ENCODE peak calls at places on chromosome 22, in six cellular contexts. One of them, this sample, is unnamed.

GRCh38 chr22:19674929-19675253 is 39.4 kb upstream of the SEPTIN5 start:
- DNase-seq in GM13977: no peak
- DNase-seq in AG04450: no peak
- DNase-seq in GM13976: no peak
- DNase-seq in spleen: no peak
- DNase-seq in mucosa of descending colon: no peak
- DNase-seq in this sample: no peak

GRCh38 chr22:28129319-28129962 is 210.4 kb upstream of the PITPNB start:
- DNase-seq in GM13977: no peak
- DNase-seq in AG04450: no peak
- DNase-seq in GM13976: no peak
- DNase-seq in spleen: no peak
- DNase-seq in mucosa of descending colon: no peak
- DNase-seq in this sample: no peak

GRCh38 chr22:29201722-29202230 is 3.9 kb upstream of the EMID1 start:
- DNase-seq in GM13977: peak; percentile 31
- DNase-seq in AG04450: no peak
- DNase-seq in GM13976: peak; percentile 43
- DNase-seq in spleen: no peak
- DNase-seq in mucosa of descending colon: no peak
- DNase-seq in this sample: no peak

GRCh38 chr22:19784396-19785175 is 24.0 kb downstream of the TBX1 start:
- DNase-seq in GM13977: no peak
- DNase-seq in AG04450: no peak
- DNase-seq in GM13976: no peak
- DNase-seq in spleen: peak; percentile 71
- DNase-seq in mucosa of descending colon: no peak
- DNase-seq in this sample: no peak

GRCh38 chr22:44540756-44541670 is 43.0 kb upstream of the RTL6 start:
- DNase-seq in GM13977: no peak
- DNase-seq in AG04450: no peak
- DNase-seq in GM13976: no peak
- DNase-seq in spleen: no peak
- DNase-seq in mucosa of descending colon: no peak
- DNase-seq in this sample: no peak

GRCh38 chr22:19968450-19968891 is 26.9 kb upstream of the TXNRD2 start:
- DNase-seq in GM13977: no peak
- DNase-seq in AG04450: no peak
- DNase-seq in GM13976: no peak
- DNase-seq in spleen: no peak
- DNase-seq in mucosa of descending colon: no peak
- DNase-seq in this sample: no peak

GRCh38 chr22:36528336-36528735 is 630 bp downstream of the EIF3D start:
- DNase-seq in GM13977: no peak
- DNase-seq in AG04450: no peak
- DNase-seq in GM13976: no peak
- DNase-seq in spleen: no peak
- DNase-seq in mucosa of descending colon: no peak
- DNase-seq in this sample: no peak

GRCh38 chr22:23386822-23387580 is 193.1 kb downstream of the IGLL1 start:
- DNase-seq in GM13977: no peak
- DNase-seq in AG04450: no peak
- DNase-seq in GM13976: peak; percentile 32
- DNase-seq in spleen: no peak
- DNase-seq in mucosa of descending colon: no peak
- DNase-seq in this sample: no peak

GRCh38 chr22:20940178-20940790 is 23.1 kb downstream of the CRKL start:
- DNase-seq in GM13977: no peak
- DNase-seq in AG04450: no peak
- DNase-seq in GM13976: no peak
- DNase-seq in spleen: no peak
- DNase-seq in mucosa of descending colon: no peak
- DNase-seq in this sample: no peak

GRCh38 chr22:36151006-36151595 is 9.5 kb downstream of the APOL3 start:
- DNase-seq in GM13977: no peak
- DNase-seq in AG04450: no peak
- DNase-seq in GM13976: no peak
- DNase-seq in spleen: no peak
- DNase-seq in mucosa of descending colon: no peak
- DNase-seq in this sample: no peak

GRCh38 chr22:17138451-17139042 is 17.4 kb upstream of the TMEM121B start:
- DNase-seq in GM13977: no peak
- DNase-seq in AG04450: no peak
- DNase-seq in GM13976: no peak
- DNase-seq in spleen: peak; percentile 59
- DNase-seq in mucosa of descending colon: no peak
- DNase-seq in this sample: no peak
- TF ChIP-seq CTCF in GM13977: no peak
- TF ChIP-seq CTCF in AG04450: no peak
- TF ChIP-seq CTCF in GM13976: no peak
- TF ChIP-seq CTCF in spleen: no peak
- TF ChIP-seq CTCF in mucosa of descending colon: no peak
- TF ChIP-seq CTCF in this sample: no peak

DNA sequence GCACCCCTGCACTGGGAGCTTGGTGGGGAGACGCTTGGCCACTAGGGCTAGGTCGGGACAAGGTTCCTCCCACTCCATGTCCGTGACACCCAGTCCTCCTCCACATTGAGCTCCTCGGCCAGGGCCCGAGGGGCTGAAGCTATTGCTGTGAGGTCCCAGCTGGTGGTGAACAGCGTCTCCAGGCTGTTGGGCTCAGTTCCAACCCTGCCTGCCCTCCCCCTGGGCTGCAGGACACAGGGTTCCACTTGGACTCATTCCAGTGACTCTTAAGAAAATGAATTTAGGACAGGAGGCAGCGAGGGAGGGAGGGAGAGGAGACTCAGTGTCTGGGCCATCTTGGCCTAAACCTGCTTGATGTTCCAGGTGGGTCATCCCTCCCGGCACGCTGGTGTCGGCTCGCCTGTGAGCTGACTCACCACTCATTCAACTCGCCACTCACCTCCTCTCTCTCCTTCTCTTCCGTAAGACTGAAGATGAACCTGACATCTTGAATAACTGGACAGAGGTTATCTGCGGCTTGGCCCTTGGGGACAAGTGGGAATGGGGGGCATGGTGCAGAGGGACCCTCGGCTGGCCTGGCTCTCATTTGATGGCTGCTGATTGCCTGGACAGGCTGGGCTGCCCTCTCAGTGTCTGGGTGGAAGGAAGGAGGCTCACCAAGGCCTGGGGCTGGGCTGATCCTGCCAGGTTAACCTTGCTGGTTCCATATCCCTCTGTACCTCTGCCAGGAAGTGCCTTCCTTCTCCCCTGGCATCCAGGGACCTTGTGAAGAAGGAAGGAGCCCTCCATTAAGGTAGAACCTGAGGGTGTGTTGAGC is 433.4 kb downstream of the TBC1D22A start:
- DNase-seq in GM13977: no peak
- DNase-seq in AG04450: no peak
- DNase-seq in GM13976: no peak
- DNase-seq in spleen: peak; percentile 77
- DNase-seq in mucosa of descending colon: no peak
- DNase-seq in this sample: no peak
- TF ChIP-seq CTCF in GM13977: no peak
- TF ChIP-seq CTCF in AG04450: no peak
- TF ChIP-seq CTCF in GM13976: no peak
- TF ChIP-seq CTCF in spleen: peak; percentile 10
- TF ChIP-seq CTCF in mucosa of descending colon: no peak
- TF ChIP-seq CTCF in this sample: no peak

DNA sequence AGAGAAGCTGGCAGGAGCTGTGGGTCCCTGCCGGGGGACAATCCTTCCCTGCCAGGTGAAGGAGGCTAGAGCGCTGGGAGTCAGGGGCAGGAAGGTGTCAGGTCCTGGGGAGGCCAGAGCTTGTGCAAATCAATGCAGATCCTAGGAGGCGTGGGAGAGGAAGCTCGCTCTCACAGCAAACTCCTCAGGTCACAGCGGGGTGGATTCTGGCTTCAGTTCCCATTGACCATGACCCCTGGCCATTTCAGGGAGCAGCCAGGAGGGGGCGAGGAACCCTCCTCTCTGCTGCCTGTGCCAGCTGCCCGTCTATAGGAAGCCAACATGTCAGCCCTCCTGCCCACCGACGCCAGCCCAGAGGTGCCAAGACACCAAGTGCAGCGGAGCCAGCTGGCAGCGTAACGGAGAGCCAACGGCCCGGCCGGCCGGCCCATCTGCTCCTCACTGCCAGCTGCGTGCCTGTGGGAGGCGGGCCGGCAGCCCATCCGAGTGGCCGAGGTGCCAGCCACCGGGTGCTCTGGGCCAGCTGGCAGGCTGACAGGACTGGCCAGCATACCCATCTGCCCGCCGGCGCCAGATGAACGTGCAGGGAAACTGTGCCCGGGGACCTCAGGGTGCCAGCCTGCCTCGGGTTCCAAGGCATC is 374.9 kb downstream of the MIAT start:
- DNase-seq in GM13977: no peak
- DNase-seq in AG04450: no peak
- DNase-seq in GM13976: no peak
- DNase-seq in spleen: no peak
- DNase-seq in mucosa of descending colon: no peak
- DNase-seq in this sample: no peak
- TF ChIP-seq CTCF in GM13977: no peak
- TF ChIP-seq CTCF in AG04450: peak; percentile 33
- TF ChIP-seq CTCF in GM13976: no peak
- TF ChIP-seq CTCF in spleen: no peak
- TF ChIP-seq CTCF in mucosa of descending colon: no peak
- TF ChIP-seq CTCF in this sample: no peak

DNA sequence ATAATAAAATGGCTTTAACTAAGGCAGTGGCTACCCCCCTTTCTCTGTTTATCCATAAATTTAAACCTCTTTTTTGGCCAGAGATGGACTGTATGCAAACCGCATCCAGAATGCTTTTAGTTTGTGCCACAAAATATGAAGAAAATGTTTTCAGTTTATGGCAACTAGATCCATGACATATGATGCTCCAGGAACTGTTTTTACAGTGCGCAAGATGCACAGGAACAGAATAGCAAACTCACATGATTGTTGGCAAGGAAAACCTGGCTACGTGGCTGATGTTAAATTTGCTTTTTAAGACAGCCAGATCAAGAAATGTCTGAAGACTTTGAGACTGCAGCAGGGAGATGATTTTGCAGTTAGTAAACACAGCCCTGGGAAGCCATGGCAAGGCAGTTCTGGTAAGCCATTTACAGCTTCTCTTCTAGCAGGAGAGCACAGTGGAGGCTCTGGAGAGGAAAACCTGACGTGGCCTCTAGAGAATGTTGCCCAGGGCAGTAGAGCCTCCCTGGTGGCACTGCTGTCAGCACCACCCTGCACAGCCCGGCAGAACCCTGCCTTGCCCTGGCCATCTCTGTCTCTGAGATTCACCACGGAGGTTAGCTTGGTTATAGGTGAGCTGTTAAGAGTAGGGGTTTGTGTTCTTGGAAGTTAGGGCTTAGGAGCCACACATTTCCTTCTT is 69.8 kb upstream of the TNRC6B start:
- DNase-seq in GM13977: no peak
- DNase-seq in AG04450: no peak
- DNase-seq in GM13976: no peak
- DNase-seq in spleen: no peak
- DNase-seq in mucosa of descending colon: no peak
- DNase-seq in this sample: no peak
- TF ChIP-seq CTCF in GM13977: no peak
- TF ChIP-seq CTCF in AG04450: no peak
- TF ChIP-seq CTCF in GM13976: no peak
- TF ChIP-seq CTCF in spleen: no peak
- TF ChIP-seq CTCF in mucosa of descending colon: no peak
- TF ChIP-seq CTCF in this sample: no peak

DNA sequence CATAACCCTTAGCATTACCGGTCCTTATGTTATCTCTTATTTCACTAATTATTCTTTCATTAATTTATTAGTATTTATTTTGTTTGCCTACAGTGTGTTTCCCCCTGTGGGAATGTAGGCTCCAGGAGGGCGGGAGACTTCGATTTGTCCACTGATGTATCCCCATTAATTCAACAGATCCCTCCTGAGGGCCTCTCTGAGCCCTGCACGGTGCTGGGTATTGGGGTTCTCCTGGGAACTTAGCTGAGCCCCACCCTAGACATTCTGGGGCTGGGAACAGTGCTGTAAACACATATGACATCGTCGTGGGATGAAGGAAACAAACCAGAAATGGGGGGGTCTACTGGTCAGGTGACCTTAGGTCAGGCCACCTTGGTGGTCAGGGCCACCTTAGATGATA is 798 bp downstream of the PHETA2 start:
- DNase-seq in GM13977: no peak
- DNase-seq in AG04450: no peak
- DNase-seq in GM13976: no peak
- DNase-seq in spleen: peak; percentile 34
- DNase-seq in mucosa of descending colon: no peak
- DNase-seq in this sample: no peak
- TF ChIP-seq CTCF in GM13977: no peak
- TF ChIP-seq CTCF in AG04450: no peak
- TF ChIP-seq CTCF in GM13976: no peak
- TF ChIP-seq CTCF in spleen: no peak
- TF ChIP-seq CTCF in mucosa of descending colon: no peak
- TF ChIP-seq CTCF in this sample: no peak

GRCh38 chr22:37777122-37777687 is 30.5 kb upstream of the GCAT start:
- DNase-seq in GM13977: peak; percentile 83
- DNase-seq in AG04450: peak; percentile 55
- DNase-seq in GM13976: peak; percentile 77
- DNase-seq in spleen: no peak
- DNase-seq in mucosa of descending colon: peak; percentile 72
- DNase-seq in this sample: peak; percentile 79

GRCh38 chr22:37778370-37779009 is 29.2 kb upstream of the GCAT start:
- DNase-seq in GM13977: no peak
- DNase-seq in AG04450: no peak
- DNase-seq in GM13976: no peak
- DNase-seq in spleen: no peak
- DNase-seq in mucosa of descending colon: no peak
- DNase-seq in this sample: no peak

GRCh38 chr22:37784829-37785495 is 22.8 kb upstream of the GCAT start:
- DNase-seq in GM13977: no peak
- DNase-seq in AG04450: no peak
- DNase-seq in GM13976: no peak
- DNase-seq in spleen: no peak
- DNase-seq in mucosa of descending colon: peak; percentile 85
- DNase-seq in this sample: no peak

GRCh38 chr22:37782340-37783168 is 25.2 kb upstream of the GCAT start:
- DNase-seq in GM13977: no peak
- DNase-seq in AG04450: no peak
- DNase-seq in GM13976: no peak
- DNase-seq in spleen: no peak
- DNase-seq in mucosa of descending colon: no peak
- DNase-seq in this sample: no peak

GRCh38 chr22:37781434-37782059 is 26.2 kb upstream of the GCAT start:
- DNase-seq in GM13977: no peak
- DNase-seq in AG04450: no peak
- DNase-seq in GM13976: no peak
- DNase-seq in spleen: no peak
- DNase-seq in mucosa of descending colon: no peak
- DNase-seq in this sample: no peak
- TF ChIP-seq CTCF in GM13977: no peak
- TF ChIP-seq CTCF in AG04450: peak; percentile 35
- TF ChIP-seq CTCF in GM13976: no peak
- TF ChIP-seq CTCF in spleen: no peak
- TF ChIP-seq CTCF in mucosa of descending colon: no peak
- TF ChIP-seq CTCF in this sample: no peak

DNA sequence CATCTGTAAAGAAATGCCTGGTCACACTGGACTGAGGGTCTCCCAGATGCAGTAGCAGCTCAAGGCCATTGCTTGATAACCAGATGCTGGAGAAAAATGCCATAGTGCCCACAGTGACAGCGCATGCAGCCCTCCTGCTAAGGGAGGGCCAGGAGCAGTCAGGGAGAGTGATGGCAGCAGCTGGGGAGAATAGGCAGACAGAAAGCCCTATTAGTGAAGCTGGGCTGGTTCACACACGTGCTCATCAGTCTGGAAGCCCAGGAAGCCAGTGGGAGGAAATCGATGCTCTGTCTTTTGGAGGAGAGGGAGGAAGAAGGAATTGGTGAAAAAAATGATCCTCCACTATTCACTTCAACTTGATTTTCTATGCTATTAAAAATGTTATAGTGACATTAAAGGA is 82.9 kb downstream of the OSBP2 start:
- DNase-seq in GM13977: no peak
- DNase-seq in AG04450: no peak
- DNase-seq in GM13976: no peak
- DNase-seq in spleen: peak; percentile 3
- DNase-seq in mucosa of descending colon: no peak
- DNase-seq in this sample: no peak
- TF ChIP-seq CTCF in GM13977: no peak
- TF ChIP-seq CTCF in AG04450: no peak
- TF ChIP-seq CTCF in GM13976: no peak
- TF ChIP-seq CTCF in spleen: no peak
- TF ChIP-seq CTCF in mucosa of descending colon: no peak
- TF ChIP-seq CTCF in this sample: no peak